ENCODE peak calls at places on chromosome 17, in ten cellular contexts. One of them, this sample, is unnamed.

GRCh38 chr17:37743875-37744632 is 805 bp downstream of the HNF1B start:
- DNase-seq in Jurkat, Clone E6-1: no peak
- DNase-seq in heart left ventricle: no peak
- DNase-seq in esophagus squamous epithelium: no peak
- DNase-seq in SJCRH30: no peak
- DNase-seq in NB4: no peak
- DNase-seq in left ventricle myocardium inferior: no peak
- DNase-seq in CD8-positive, alpha-beta memory T cell: no peak
- DNase-seq in psoas muscle: no peak
- DNase-seq in AG04449: no peak
- DNase-seq in this sample: no peak

GRCh38 chr17:43943769-43944418 is 1.6 kb upstream of the PPY start:
- DNase-seq in Jurkat, Clone E6-1: peak
- DNase-seq in heart left ventricle: peak
- DNase-seq in esophagus squamous epithelium: peak
- DNase-seq in SJCRH30: peak
- DNase-seq in NB4: peak
- DNase-seq in left ventricle myocardium inferior: peak
- DNase-seq in CD8-positive, alpha-beta memory T cell: peak
- DNase-seq in psoas muscle: peak
- DNase-seq in AG04449: no peak
- DNase-seq in this sample: no peak

GRCh38 chr17:37384560-37385160 is 8.9 kb downstream of the C17orf78 start:
- DNase-seq in Jurkat, Clone E6-1: no peak
- DNase-seq in heart left ventricle: no peak
- DNase-seq in esophagus squamous epithelium: no peak
- DNase-seq in SJCRH30: no peak
- DNase-seq in NB4: no peak
- DNase-seq in left ventricle myocardium inferior: no peak
- DNase-seq in CD8-positive, alpha-beta memory T cell: no peak
- DNase-seq in psoas muscle: no peak
- DNase-seq in AG04449: no peak
- DNase-seq in this sample: no peak

GRCh38 chr17:2347805-2348685 is 10.7 kb downstream of the SGSM2 start:
- DNase-seq in Jurkat, Clone E6-1: no peak
- DNase-seq in heart left ventricle: no peak
- DNase-seq in esophagus squamous epithelium: no peak
- DNase-seq in SJCRH30: peak
- DNase-seq in NB4: no peak
- DNase-seq in left ventricle myocardium inferior: no peak
- DNase-seq in CD8-positive, alpha-beta memory T cell: no peak
- DNase-seq in psoas muscle: peak
- DNase-seq in AG04449: peak
- DNase-seq in this sample: peak

GRCh38 chr17:40317345-40317873 is 8.4 kb downstream of the RARA start:
- DNase-seq in Jurkat, Clone E6-1: no peak
- DNase-seq in heart left ventricle: peak
- DNase-seq in esophagus squamous epithelium: no peak
- DNase-seq in SJCRH30: peak
- DNase-seq in NB4: peak
- DNase-seq in left ventricle myocardium inferior: peak
- DNase-seq in CD8-positive, alpha-beta memory T cell: peak
- DNase-seq in psoas muscle: peak
- DNase-seq in AG04449: no peak
- DNase-seq in this sample: no peak

GRCh38 chr17:15502315-15503112 is 35.1 kb upstream of the CDRT4 start:
- DNase-seq in Jurkat, Clone E6-1: peak
- DNase-seq in heart left ventricle: peak
- DNase-seq in esophagus squamous epithelium: peak
- DNase-seq in SJCRH30: peak
- DNase-seq in NB4: peak
- DNase-seq in left ventricle myocardium inferior: peak
- DNase-seq in CD8-positive, alpha-beta memory T cell: peak
- DNase-seq in psoas muscle: peak
- DNase-seq in AG04449: peak
- DNase-seq in this sample: peak

GRCh38 chr17:9456265-9456664 is 119.4 kb downstream of the STX8 start:
- DNase-seq in Jurkat, Clone E6-1: no peak
- DNase-seq in heart left ventricle: peak
- DNase-seq in esophagus squamous epithelium: no peak
- DNase-seq in SJCRH30: peak
- DNase-seq in NB4: no peak
- DNase-seq in left ventricle myocardium inferior: peak
- DNase-seq in CD8-positive, alpha-beta memory T cell: no peak
- DNase-seq in psoas muscle: no peak
- DNase-seq in AG04449: no peak
- DNase-seq in this sample: no peak

GRCh38 chr17:28737770-28738679 is 5.8 kb upstream of the TRAF4 start:
- DNase-seq in Jurkat, Clone E6-1: no peak
- DNase-seq in heart left ventricle: no peak
- DNase-seq in esophagus squamous epithelium: no peak
- DNase-seq in SJCRH30: no peak
- DNase-seq in NB4: no peak
- DNase-seq in left ventricle myocardium inferior: no peak
- DNase-seq in CD8-positive, alpha-beta memory T cell: no peak
- DNase-seq in psoas muscle: peak
- DNase-seq in AG04449: no peak
- DNase-seq in this sample: no peak

GRCh38 chr17:83081561-83082201 is 2.3 kb downstream of the METRNL start:
- DNase-seq in Jurkat, Clone E6-1: no peak
- DNase-seq in heart left ventricle: no peak
- DNase-seq in esophagus squamous epithelium: no peak
- DNase-seq in SJCRH30: no peak
- DNase-seq in NB4: no peak
- DNase-seq in left ventricle myocardium inferior: no peak
- DNase-seq in CD8-positive, alpha-beta memory T cell: peak
- DNase-seq in psoas muscle: peak
- DNase-seq in AG04449: no peak
- DNase-seq in this sample: no peak

GRCh38 chr17:51585514-51586104 is 325.3 kb downstream of the UTP18 start:
- DNase-seq in Jurkat, Clone E6-1: peak
- DNase-seq in heart left ventricle: no peak
- DNase-seq in esophagus squamous epithelium: no peak
- DNase-seq in SJCRH30: no peak
- DNase-seq in NB4: no peak
- DNase-seq in left ventricle myocardium inferior: no peak
- DNase-seq in CD8-positive, alpha-beta memory T cell: no peak
- DNase-seq in psoas muscle: no peak
- DNase-seq in AG04449: no peak
- DNase-seq in this sample: no peak

GRCh38 chr17:49730078-49730786 is 22.5 kb upstream of the SLC35B1 start:
- DNase-seq in Jurkat, Clone E6-1: no peak
- DNase-seq in heart left ventricle: peak
- DNase-seq in esophagus squamous epithelium: no peak
- DNase-seq in SJCRH30: no peak
- DNase-seq in NB4: no peak
- DNase-seq in left ventricle myocardium inferior: peak
- DNase-seq in CD8-positive, alpha-beta memory T cell: no peak
- DNase-seq in psoas muscle: peak
- DNase-seq in AG04449: no peak
- DNase-seq in this sample: peak

GRCh38 chr17:72305964-72306551 is 185.2 kb downstream of the SOX9 start:
- DNase-seq in Jurkat, Clone E6-1: no peak
- DNase-seq in heart left ventricle: no peak
- DNase-seq in esophagus squamous epithelium: no peak
- DNase-seq in SJCRH30: no peak
- DNase-seq in NB4: peak
- DNase-seq in left ventricle myocardium inferior: peak
- DNase-seq in CD8-positive, alpha-beta memory T cell: no peak
- DNase-seq in psoas muscle: peak
- DNase-seq in AG04449: no peak
- DNase-seq in this sample: no peak

DNA sequence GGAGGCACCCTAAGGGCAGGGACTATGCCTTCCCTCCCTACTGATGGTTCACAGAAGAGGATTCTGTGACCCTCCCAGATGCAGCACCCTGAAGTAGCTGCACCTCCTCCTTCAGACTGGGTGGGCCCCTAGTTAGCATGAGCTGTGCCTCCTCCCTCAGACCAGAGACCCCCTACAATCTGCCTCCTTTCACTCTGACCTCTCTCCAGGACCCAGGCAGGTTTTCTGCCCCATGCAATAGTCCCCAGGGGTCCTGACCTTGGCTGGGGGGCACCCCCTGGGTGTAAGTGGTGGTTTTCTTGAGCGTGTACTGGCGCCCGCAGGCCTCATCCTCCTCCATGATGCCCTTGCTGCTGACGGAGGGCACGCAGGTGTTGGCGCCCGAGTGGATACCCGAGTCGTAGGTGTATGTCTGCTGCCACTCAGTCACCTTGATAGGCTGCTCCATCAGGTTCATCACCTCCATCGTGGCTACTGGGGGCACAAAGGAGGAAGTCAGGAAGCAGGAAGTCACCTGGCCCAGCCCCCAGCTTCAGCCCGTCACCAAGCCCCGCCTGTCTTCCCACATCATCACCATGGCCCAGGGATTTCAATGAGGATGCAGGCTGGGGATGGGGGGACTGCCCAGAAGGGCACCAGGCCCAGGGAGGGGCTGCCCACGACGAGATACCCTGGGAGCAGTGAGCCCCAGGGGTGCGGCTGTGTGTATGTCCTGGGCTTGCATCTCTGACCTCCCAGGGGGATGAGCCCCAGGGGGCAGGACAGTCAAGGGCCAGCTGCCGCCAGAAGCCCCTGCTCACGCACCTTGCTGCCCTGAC is 14.9 kb downstream of the JUP start:
- DNase-seq in Jurkat, Clone E6-1: no peak
- DNase-seq in heart left ventricle: no peak
- DNase-seq in esophagus squamous epithelium: no peak
- DNase-seq in SJCRH30: no peak
- DNase-seq in NB4: no peak
- DNase-seq in left ventricle myocardium inferior: no peak
- DNase-seq in CD8-positive, alpha-beta memory T cell: no peak
- DNase-seq in psoas muscle: no peak
- DNase-seq in AG04449: no peak
- DNase-seq in this sample: no peak
- H3K4me3 ChIP-seq in Jurkat, Clone E6-1: no peak
- H3K4me3 ChIP-seq in heart left ventricle: no peak
- H3K4me3 ChIP-seq in esophagus squamous epithelium: peak
- H3K4me3 ChIP-seq in SJCRH30: no peak
- H3K4me3 ChIP-seq in NB4: no peak
- H3K4me3 ChIP-seq in left ventricle myocardium inferior: no peak
- H3K4me3 ChIP-seq in CD8-positive, alpha-beta memory T cell: no peak
- H3K4me3 ChIP-seq in psoas muscle: no peak
- H3K4me3 ChIP-seq in AG04449: no peak
- H3K4me3 ChIP-seq in this sample: no peak

DNA sequence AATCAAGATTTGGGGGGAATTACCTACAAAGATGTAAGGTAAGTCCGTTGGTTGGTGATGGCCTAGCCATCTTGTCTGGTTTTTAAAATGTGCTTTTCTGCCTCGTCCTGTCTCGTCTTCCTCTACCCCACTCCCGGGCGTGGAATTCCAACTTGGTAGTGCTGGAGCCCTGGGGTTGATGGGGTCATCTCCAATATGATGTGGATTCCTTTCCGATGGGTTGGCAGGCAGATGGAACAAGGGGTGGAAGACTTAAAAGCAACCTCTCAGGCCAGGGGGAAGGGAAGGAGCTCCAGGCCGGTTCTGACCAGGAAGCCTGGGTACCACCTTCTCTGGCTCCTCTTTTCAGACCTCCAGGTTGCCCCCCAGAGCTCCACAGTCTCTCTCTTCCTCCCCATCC is 5.0 kb upstream of the HOXB2 start:
- DNase-seq in Jurkat, Clone E6-1: no peak
- DNase-seq in heart left ventricle: no peak
- DNase-seq in esophagus squamous epithelium: no peak
- DNase-seq in SJCRH30: no peak
- DNase-seq in NB4: no peak
- DNase-seq in left ventricle myocardium inferior: no peak
- DNase-seq in CD8-positive, alpha-beta memory T cell: no peak
- DNase-seq in psoas muscle: no peak
- DNase-seq in AG04449: no peak
- DNase-seq in this sample: no peak
- H3K4me3 ChIP-seq in Jurkat, Clone E6-1: no peak
- H3K4me3 ChIP-seq in heart left ventricle: no peak
- H3K4me3 ChIP-seq in esophagus squamous epithelium: no peak
- H3K4me3 ChIP-seq in SJCRH30: no peak
- H3K4me3 ChIP-seq in NB4: no peak
- H3K4me3 ChIP-seq in left ventricle myocardium inferior: no peak
- H3K4me3 ChIP-seq in CD8-positive, alpha-beta memory T cell: no peak
- H3K4me3 ChIP-seq in psoas muscle: no peak
- H3K4me3 ChIP-seq in AG04449: peak
- H3K4me3 ChIP-seq in this sample: no peak

GRCh38 chr17:19322861-19323260 is 39.7 kb downstream of the B9D1 start:
- DNase-seq in Jurkat, Clone E6-1: no peak
- DNase-seq in heart left ventricle: no peak
- DNase-seq in esophagus squamous epithelium: no peak
- DNase-seq in SJCRH30: no peak
- DNase-seq in NB4: no peak
- DNase-seq in left ventricle myocardium inferior: no peak
- DNase-seq in CD8-positive, alpha-beta memory T cell: no peak
- DNase-seq in psoas muscle: no peak
- DNase-seq in AG04449: no peak
- DNase-seq in this sample: no peak
- H3K4me3 ChIP-seq in Jurkat, Clone E6-1: no peak
- H3K4me3 ChIP-seq in heart left ventricle: no peak
- H3K4me3 ChIP-seq in esophagus squamous epithelium: no peak
- H3K4me3 ChIP-seq in SJCRH30: no peak
- H3K4me3 ChIP-seq in NB4: no peak
- H3K4me3 ChIP-seq in left ventricle myocardium inferior: no peak
- H3K4me3 ChIP-seq in CD8-positive, alpha-beta memory T cell: no peak
- H3K4me3 ChIP-seq in psoas muscle: no peak
- H3K4me3 ChIP-seq in AG04449: no peak
- H3K4me3 ChIP-seq in this sample: no peak

GRCh38 chr17:75754378-75755204 is 10.4 kb downstream of the GALK1 start:
- DNase-seq in Jurkat, Clone E6-1: no peak
- DNase-seq in heart left ventricle: no peak
- DNase-seq in esophagus squamous epithelium: no peak
- DNase-seq in SJCRH30: peak
- DNase-seq in NB4: peak
- DNase-seq in left ventricle myocardium inferior: no peak
- DNase-seq in CD8-positive, alpha-beta memory T cell: no peak
- DNase-seq in psoas muscle: peak
- DNase-seq in AG04449: no peak
- DNase-seq in this sample: no peak

GRCh38 chr17:75752405-75753192 is 12.4 kb downstream of the GALK1 start:
- DNase-seq in Jurkat, Clone E6-1: no peak
- DNase-seq in heart left ventricle: no peak
- DNase-seq in esophagus squamous epithelium: no peak
- DNase-seq in SJCRH30: no peak
- DNase-seq in NB4: no peak
- DNase-seq in left ventricle myocardium inferior: no peak
- DNase-seq in CD8-positive, alpha-beta memory T cell: no peak
- DNase-seq in psoas muscle: peak
- DNase-seq in AG04449: no peak
- DNase-seq in this sample: no peak

GRCh38 chr17:75751676-75752404 is 13.2 kb downstream of the GALK1 start:
- DNase-seq in Jurkat, Clone E6-1: no peak
- DNase-seq in heart left ventricle: no peak
- DNase-seq in esophagus squamous epithelium: no peak
- DNase-seq in SJCRH30: peak
- DNase-seq in NB4: no peak
- DNase-seq in left ventricle myocardium inferior: no peak
- DNase-seq in CD8-positive, alpha-beta memory T cell: no peak
- DNase-seq in psoas muscle: no peak
- DNase-seq in AG04449: no peak
- DNase-seq in this sample: no peak

GRCh38 chr17:75753514-75754377 is 11.2 kb downstream of the GALK1 start:
- DNase-seq in Jurkat, Clone E6-1: peak
- DNase-seq in heart left ventricle: peak
- DNase-seq in esophagus squamous epithelium: no peak
- DNase-seq in SJCRH30: peak
- DNase-seq in NB4: peak
- DNase-seq in left ventricle myocardium inferior: peak
- DNase-seq in CD8-positive, alpha-beta memory T cell: peak
- DNase-seq in psoas muscle: peak
- DNase-seq in AG04449: no peak
- DNase-seq in this sample: no peak

GRCh38 chr17:75753193-75753513 is 11.8 kb downstream of the GALK1 start:
- DNase-seq in Jurkat, Clone E6-1: no peak
- DNase-seq in heart left ventricle: no peak
- DNase-seq in esophagus squamous epithelium: no peak
- DNase-seq in SJCRH30: no peak
- DNase-seq in NB4: no peak
- DNase-seq in left ventricle myocardium inferior: no peak
- DNase-seq in CD8-positive, alpha-beta memory T cell: no peak
- DNase-seq in psoas muscle: no peak
- DNase-seq in AG04449: no peak
- DNase-seq in this sample: no peak
- H3K4me3 ChIP-seq in Jurkat, Clone E6-1: peak
- H3K4me3 ChIP-seq in heart left ventricle: peak
- H3K4me3 ChIP-seq in esophagus squamous epithelium: peak
- H3K4me3 ChIP-seq in SJCRH30: peak
- H3K4me3 ChIP-seq in NB4: no peak
- H3K4me3 ChIP-seq in left ventricle myocardium inferior: peak
- H3K4me3 ChIP-seq in CD8-positive, alpha-beta memory T cell: peak
- H3K4me3 ChIP-seq in psoas muscle: peak
- H3K4me3 ChIP-seq in AG04449: peak
- H3K4me3 ChIP-seq in this sample: peak